ENCODE peak calls at places on chromosomes 4 and X, in ten cellular contexts. E is PC-9, N is MM.1S, U is sigmoid colon, Y is lung, O is foreskin fibroblast, F is fibroblast of pulmonary artery, R is K562, A is cardiac muscle cell, B is ovary. J is an unnamed sample.

GRCh38 chrX:69145281-69145680 is 20.0 kb downstream of the PJA1 start:
- DNase-seq in E (no peak), N (no peak), U (peak; percentile 8), Y (no peak), O (no peak), F (no peak), R (no peak), A (no peak), B (no peak), J (no peak)

GRCh38 chr4:82833696-82834313 is 35.2 kb upstream of the SCD5 start:
- DNase-seq in E (peak; percentile 88), N (no peak), U (no peak), Y (no peak), O (peak; percentile 70), F (peak; percentile 79), R (no peak), A (peak; percentile 55), B (no peak), J (no peak)

GRCh38 chr4:138510053-138510452 is 267.9 kb upstream of the SLC7A11 start:
- DNase-seq in E (no peak), N (no peak), U (no peak), Y (no peak), O (peak; percentile 20), F (peak; percentile 14), R (no peak), A (no peak), B (no peak), J (no peak)

GRCh38 chr4:37699874-37700481 is 13.8 kb upstream of the RELL1 start:
- DNase-seq in E (no peak), N (no peak), U (no peak), Y (no peak), O (no peak), F (no peak), R (no peak), A (no peak), B (no peak), J (no peak)

GRCh38 chr4:24164054-24164453 is 274.2 kb upstream of the PPARGC1A start:
- DNase-seq in E (no peak), N (peak; percentile 63), U (no peak), Y (no peak), O (no peak), F (no peak), R (no peak), A (no peak), B (no peak), J (no peak)

GRCh38 chrX:107204063-107204605 is 2.1 kb downstream of the NUP62CL start:
- DNase-seq in E (no peak), N (no peak), U (no peak), Y (no peak), O (no peak), F (no peak), R (peak; percentile 62), A (no peak), B (no peak), J (no peak)

GRCh38 chrX:10111364-10112148 is 45.2 kb upstream of the CLCN4 start:
- DNase-seq in E (no peak), N (peak; percentile 88), U (peak; percentile 75), Y (no peak), O (peak; percentile 45), F (no peak), R (no peak), A (peak; percentile 15), B (peak; percentile 77), J (no peak)

GRCh38 chrX:3177851-3178250 is 136.6 kb downstream of the ARSF start:
- DNase-seq in E (no peak), N (no peak), U (no peak), Y (no peak), O (no peak), F (no peak), R (no peak), A (peak; percentile 16), B (no peak), J (no peak)

GRCh38 chr4:57110635-57111546 is 706 bp upstream of the IGFBP7 start:
- DNase-seq in E (no peak), N (peak; percentile 75), U (peak; percentile 82), Y (peak; percentile 58), O (peak; percentile 49), F (peak; percentile 74), R (peak; percentile 2), A (peak; percentile 76), B (peak; percentile 62), J (peak; percentile 12)

GRCh38 chrX:12673487-12673886 is 117.7 kb upstream of the PRPS2 start:
- DNase-seq in E (no peak), N (no peak), U (no peak), Y (no peak), O (no peak), F (no peak), R (no peak), A (peak; percentile 4), B (no peak), J (no peak)

GRCh38 chr4:17662694-17663093 is 48.3 kb downstream of the MED28 start:
- DNase-seq in E (no peak), N (peak; percentile 27), U (no peak), Y (no peak), O (peak; percentile 20), F (peak; percentile 4), R (no peak), A (peak; percentile 17), B (no peak), J (no peak)

GRCh38 chr4:17665346-17665745 is 50.9 kb downstream of the MED28 start:
- DNase-seq in E (no peak), N (no peak), U (no peak), Y (no peak), O (no peak), F (no peak), R (no peak), A (no peak), B (no peak), J (no peak)

GRCh38 chr4:17667253-17667652 is 52.8 kb downstream of the MED28 start:
- DNase-seq in E (no peak), N (no peak), U (no peak), Y (no peak), O (no peak), F (no peak), R (no peak), A (no peak), B (no peak), J (no peak)

GRCh38 chr4:17665852-17666251 is 51.4 kb downstream of the MED28 start:
- DNase-seq in E (no peak), N (no peak), U (no peak), Y (no peak), O (no peak), F (no peak), R (no peak), A (no peak), B (no peak), J (no peak)

DNA sequence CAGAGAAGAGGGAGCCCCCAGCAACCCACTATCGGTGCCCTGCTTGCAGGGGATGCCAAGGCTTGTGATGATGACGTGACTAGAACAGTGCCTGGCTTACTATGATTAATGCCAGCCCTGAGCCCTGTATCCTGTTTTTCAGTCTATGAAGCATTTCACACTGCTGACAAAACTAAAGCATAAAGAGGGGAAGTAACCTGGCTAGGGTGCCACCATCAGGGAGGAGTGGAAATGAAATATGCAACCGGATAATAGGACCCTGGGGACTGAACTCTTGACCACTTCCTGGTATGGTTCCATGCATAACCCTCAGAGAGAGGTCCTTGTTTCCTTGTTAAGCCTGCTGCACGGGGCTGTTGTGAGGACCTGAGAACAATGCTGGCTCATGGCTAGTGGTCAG is 50.3 kb downstream of the MED28 start:
- DNase-seq in E (no peak), N (no peak), U (no peak), Y (no peak), O (no peak), F (no peak), R (peak; percentile 16), A (no peak), B (no peak), J (no peak)
- TF ChIP-seq CTCF in E (no peak), N (no peak), U (no peak), Y (no peak), O (no peak), F (no peak), R (no peak), A (no peak), B (no peak), J (no peak)

GRCh38 chr4:141702472-141703182 is 66.2 kb downstream of the IL15 start:
- DNase-seq in E (no peak), N (no peak), U (no peak), Y (no peak), O (no peak), F (peak; percentile 65), R (no peak), A (peak; percentile 61), B (no peak), J (no peak)

GRCh38 chr4:141706445-141706844 is 70.1 kb downstream of the IL15 start:
- DNase-seq in E (no peak), N (no peak), U (no peak), Y (no peak), O (no peak), F (no peak), R (no peak), A (no peak), B (no peak), J (no peak)

GRCh38 chr4:141705048-141705746 is 68.8 kb downstream of the IL15 start:
- DNase-seq in E (no peak), N (no peak), U (no peak), Y (no peak), O (no peak), F (no peak), R (no peak), A (no peak), B (no peak), J (no peak)

GRCh38 chr4:141705747-141706377 is 69.5 kb downstream of the IL15 start:
- DNase-seq in E (no peak), N (no peak), U (no peak), Y (no peak), O (no peak), F (no peak), R (no peak), A (no peak), B (no peak), J (no peak)

GRCh38 chr4:141703497-141703896 is 67.1 kb downstream of the IL15 start:
- DNase-seq in E (no peak), N (no peak), U (no peak), Y (no peak), O (no peak), F (no peak), R (no peak), A (no peak), B (no peak), J (no peak)
- TF ChIP-seq CTCF in E (no peak), N (no peak), U (no peak), Y (no peak), O (no peak), F (no peak), R (no peak), A (peak; percentile 13), B (no peak), J (no peak)

DNA sequence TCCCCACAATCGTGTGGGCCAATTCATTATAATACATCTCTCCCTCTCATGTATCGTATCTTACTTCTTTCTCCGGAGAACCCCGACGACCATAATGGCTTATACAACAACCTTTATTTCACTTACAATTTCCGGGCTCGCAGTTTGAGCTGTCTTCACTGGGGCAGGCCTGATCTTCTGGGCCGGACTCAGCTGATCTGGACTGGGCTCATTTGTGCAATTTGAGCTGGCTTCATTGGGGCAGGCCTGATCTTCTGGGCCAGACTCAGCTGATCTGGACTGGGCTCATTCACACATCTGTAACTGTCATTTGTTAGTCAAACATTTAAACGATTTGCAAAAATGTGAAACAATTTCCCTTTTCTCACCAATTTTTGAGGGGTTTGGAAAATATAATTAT is 171.5 kb upstream of the FRG1 start:
- DNase-seq in E (no peak), N (no peak), U (no peak), Y (no peak), O (no peak), F (no peak), R (no peak), A (no peak), B (no peak), J (no peak)
- TF ChIP-seq CTCF in E (no peak), N (no peak), U (no peak), Y (no peak), O (no peak), F (no peak), R (no peak), A (no peak), B (no peak), J (no peak)

GRCh38 chrX:6363193-6363592 is 134.5 kb upstream of the NLGN4X start:
- DNase-seq in E (no peak), N (no peak), U (no peak), Y (no peak), O (no peak), F (no peak), R (no peak), A (no peak), B (no peak), J (no peak)
- TF ChIP-seq CTCF in E (no peak), N (no peak), U (no peak), Y (no peak), O (no peak), F (no peak), R (no peak), A (no peak), B (no peak), J (peak; percentile 59)